ENCODE peak calls at places on chromosomes 6 and 20, in ten cellular contexts. E is OCI-LY7, I is fibroblast of lung, O is upper lobe of right lung, V is epithelial cell of esophagus, D is cardiac muscle cell, Q is HepG2, K is AG04450, P is GM06990, J is MCF 10A. X is an unnamed sample.

GRCh38 chr6:163460307-163460782 is 45.8 kb downstream of the QKI start:
- DNase-seq in E (no peak), I (peak), O (no peak), V (peak), D (no peak), Q (no peak), K (no peak), P (no peak), J (peak), X (peak)

GRCh38 chr6:119224095-119224701 is 125.4 kb downstream of the MAN1A1 start:
- DNase-seq in E (no peak), I (no peak), O (no peak), V (no peak), D (no peak), Q (no peak), K (no peak), P (no peak), J (no peak), X (no peak)

GRCh38 chr20:60961551-60961950 is 290.5 kb upstream of the CDH4 start:
- DNase-seq in E (no peak), I (no peak), O (no peak), V (no peak), D (no peak), Q (no peak), K (no peak), P (no peak), J (no peak), X (no peak)

GRCh38 chr6:92962846-92963245 is 456.5 kb downstream of the EPHA7 start:
- DNase-seq in E (no peak), I (no peak), O (no peak), V (no peak), D (no peak), Q (no peak), K (no peak), P (no peak), J (no peak), X (no peak)

GRCh38 chr6:125835221-125835744 is 44.5 kb downstream of the NCOA7 start:
- DNase-seq in E (no peak), I (peak), O (no peak), V (peak), D (no peak), Q (no peak), K (no peak), P (no peak), J (no peak), X (no peak)

GRCh38 chr6:36374194-36374593 is 13.3 kb downstream of the ETV7 start:
- DNase-seq in E (no peak), I (no peak), O (no peak), V (no peak), D (no peak), Q (no peak), K (no peak), P (no peak), J (no peak), X (no peak)

GRCh38 chr6:42177514-42178364 is 4.6 kb downstream of the GUCA1A start:
- DNase-seq in E (no peak), I (no peak), O (no peak), V (no peak), D (peak), Q (no peak), K (no peak), P (no peak), J (no peak), X (no peak)

GRCh38 chr6:108592371-108593337 is 31.9 kb downstream of the FOXO3 start:
- DNase-seq in E (peak), I (peak), O (no peak), V (peak), D (no peak), Q (no peak), K (no peak), P (peak), J (peak), X (no peak)

GRCh38 chr6:116060572-116061283 is at the start of gene FRK:
- DNase-seq in E (no peak), I (no peak), O (no peak), V (peak), D (no peak), Q (peak), K (no peak), P (no peak), J (peak), X (peak)

GRCh38 chr20:57237006-57237953 is 29.2 kb downstream of the BMP7 start:
- DNase-seq in E (no peak), I (peak), O (no peak), V (no peak), D (no peak), Q (no peak), K (no peak), P (no peak), J (no peak), X (no peak)

GRCh38 chr20:36167826-36168634 is 13.5 kb downstream of the EPB41L1 start:
- DNase-seq in E (no peak), I (peak), O (no peak), V (peak), D (no peak), Q (no peak), K (no peak), P (no peak), J (peak), X (peak)

GRCh38 chr20:25739615-25740320 is 43.1 kb upstream of the ZNF337 start:
- DNase-seq in E (no peak), I (peak), O (no peak), V (peak), D (no peak), Q (no peak), K (no peak), P (no peak), J (peak), X (peak)

GRCh38 chr20:21147593-21147992 is 21.7 kb downstream of the KIZ start:
- DNase-seq in E (no peak), I (no peak), O (no peak), V (peak), D (no peak), Q (no peak), K (no peak), P (no peak), J (peak), X (peak)

GRCh38 chr20:48613926-48614325 is 213.9 kb downstream of the PREX1 start:
- DNase-seq in E (no peak), I (no peak), O (peak), V (no peak), D (no peak), Q (no peak), K (no peak), P (no peak), J (no peak), X (no peak)

GRCh38 chr20:30922129-30922528 is 335.3 kb upstream of the DEFB115 start:
- DNase-seq in E (no peak), I (no peak), O (peak), V (no peak), D (no peak), Q (no peak), K (no peak), P (no peak), J (no peak), X (no peak)

GRCh38 chr6:105990151-105990550 is 96.0 kb upstream of the PRDM1 start:
- DNase-seq in E (no peak), I (no peak), O (no peak), V (peak), D (no peak), Q (no peak), K (no peak), P (no peak), J (no peak), X (no peak)

GRCh38 chr6:137829641-137830083 is 37.4 kb upstream of the TNFAIP3 start:
- DNase-seq in E (no peak), I (peak), O (no peak), V (peak), D (no peak), Q (no peak), K (no peak), P (no peak), J (peak), X (peak)

GRCh38 chr6:118789419-118789818 is 104.5 kb upstream of the ASF1A start:
- DNase-seq in E (no peak), I (no peak), O (no peak), V (no peak), D (no peak), Q (no peak), K (no peak), P (no peak), J (no peak), X (no peak)

GRCh38 chr6:142028527-142028926 is 104.2 kb upstream of the GJE1 start:
- DNase-seq in E (no peak), I (no peak), O (no peak), V (no peak), D (no peak), Q (no peak), K (no peak), P (no peak), J (no peak), X (no peak)

GRCh38 chr6:70412797-70413113 is 553 bp upstream of the FAM135A start:
- DNase-seq in E (no peak), I (no peak), O (no peak), V (no peak), D (no peak), Q (no peak), K (no peak), P (no peak), J (no peak), X (no peak)

GRCh38 chr20:52303281-52303950 is 111.8 kb upstream of the ZFP64 start:
- DNase-seq in E (no peak), I (no peak), O (no peak), V (no peak), D (no peak), Q (no peak), K (no peak), P (no peak), J (no peak), X (no peak)

GRCh38 chr6:129102741-129103140 is 219.8 kb downstream of the LAMA2 start:
- DNase-seq in E (no peak), I (peak), O (no peak), V (no peak), D (no peak), Q (no peak), K (no peak), P (no peak), J (no peak), X (no peak)

GRCh38 chr6:160177220-160177619 is 55.6 kb downstream of the SLC22A1 start:
- DNase-seq in E (no peak), I (no peak), O (no peak), V (no peak), D (no peak), Q (no peak), K (no peak), P (no peak), J (no peak), X (peak)

GRCh38 chr6:18161437-18161836 is 6.2 kb downstream of the KDM1B start:
- DNase-seq in E (no peak), I (no peak), O (no peak), V (peak), D (no peak), Q (no peak), K (no peak), P (no peak), J (peak), X (no peak)

GRCh38 chr6:30171677-30172471 is 8.5 kb downstream of the TRIM15 start:
- DNase-seq in E (peak), I (peak), O (peak), V (no peak), D (peak), Q (no peak), K (no peak), P (no peak), J (no peak), X (no peak)

GRCh38 chr6:125237764-125238163 is 64.0 kb downstream of the HDDC2 start:
- DNase-seq in E (no peak), I (no peak), O (no peak), V (no peak), D (no peak), Q (no peak), K (no peak), P (no peak), J (no peak), X (no peak)

GRCh38 chr6:52570291-52570700 is 6.6 kb downstream of the TRAM2 start:
- DNase-seq in E (no peak), I (peak), O (no peak), V (no peak), D (no peak), Q (no peak), K (no peak), P (no peak), J (no peak), X (no peak)

GRCh38 chr6:142478117-142478516 is 176.3 kb downstream of the ADGRG6 start:
- DNase-seq in E (peak), I (peak), O (no peak), V (peak), D (no peak), Q (peak), K (no peak), P (no peak), J (peak), X (peak)

GRCh38 chr6:105087571-105088211 is 92.1 kb downstream of the POPDC3 start:
- DNase-seq in E (peak), I (peak), O (no peak), V (peak), D (peak), Q (peak), K (peak), P (no peak), J (peak), X (peak)

GRCh38 chr6:27668442-27669275 is 195.8 kb upstream of the ZNF184 start:
- DNase-seq in E (peak), I (peak), O (no peak), V (peak), D (peak), Q (peak), K (no peak), P (peak), J (peak), X (no peak)

GRCh38 chr20:33433465-33433864 is 10.1 kb downstream of the SNTA1 start:
- DNase-seq in E (no peak), I (no peak), O (peak), V (no peak), D (no peak), Q (no peak), K (no peak), P (no peak), J (no peak), X (no peak)

GRCh38 chr6:149924933-149925252 is 2.0 kb upstream of the RAET1G start:
- DNase-seq in E (no peak), I (no peak), O (peak), V (no peak), D (no peak), Q (no peak), K (no peak), P (no peak), J (no peak), X (no peak)

GRCh38 chr6:7042654-7043545 is 64.9 kb upstream of the RREB1 start:
- DNase-seq in E (no peak), I (no peak), O (no peak), V (no peak), D (peak), Q (peak), K (no peak), P (no peak), J (no peak), X (no peak)

GRCh38 chr20:32773214-32773613 is 11.0 kb downstream of the DNMT3B start:
- DNase-seq in E (no peak), I (no peak), O (no peak), V (no peak), D (no peak), Q (no peak), K (no peak), P (no peak), J (no peak), X (no peak)

GRCh38 chr20:50651676-50652075 is 39.7 kb downstream of the RIPOR3 start:
- DNase-seq in E (no peak), I (no peak), O (no peak), V (no peak), D (no peak), Q (no peak), K (no peak), P (no peak), J (no peak), X (no peak)

GRCh38 chr6:64249129-64249528 is 613.5 kb downstream of the PHF3 start:
- DNase-seq in E (no peak), I (peak), O (no peak), V (peak), D (no peak), Q (peak), K (no peak), P (no peak), J (no peak), X (no peak)
- TF ChIP-seq CTCF in E (no peak), I (no peak), O (no peak), V (no peak), D (no peak), Q (no peak), K (no peak), P (no peak), J (no peak), X (no peak)

GRCh38 chr20:4087923-4088322 is 72.6 kb upstream of the RNF24 start:
- DNase-seq in E (no peak), I (peak), O (no peak), V (peak), D (no peak), Q (no peak), K (no peak), P (no peak), J (no peak), X (peak)

GRCh38 chr20:4092136-4092479 is 76.8 kb upstream of the RNF24 start:
- DNase-seq in E (no peak), I (no peak), O (no peak), V (no peak), D (no peak), Q (no peak), K (no peak), P (no peak), J (no peak), X (no peak)

GRCh38 chr20:4088766-4089165 is 73.4 kb upstream of the RNF24 start:
- DNase-seq in E (no peak), I (no peak), O (no peak), V (no peak), D (no peak), Q (no peak), K (no peak), P (no peak), J (no peak), X (no peak)

GRCh38 chr20:4091332-4092135 is 76.2 kb upstream of the RNF24 start:
- DNase-seq in E (peak), I (peak), O (peak), V (peak), D (peak), Q (peak), K (peak), P (no peak), J (peak), X (peak)

DNA sequence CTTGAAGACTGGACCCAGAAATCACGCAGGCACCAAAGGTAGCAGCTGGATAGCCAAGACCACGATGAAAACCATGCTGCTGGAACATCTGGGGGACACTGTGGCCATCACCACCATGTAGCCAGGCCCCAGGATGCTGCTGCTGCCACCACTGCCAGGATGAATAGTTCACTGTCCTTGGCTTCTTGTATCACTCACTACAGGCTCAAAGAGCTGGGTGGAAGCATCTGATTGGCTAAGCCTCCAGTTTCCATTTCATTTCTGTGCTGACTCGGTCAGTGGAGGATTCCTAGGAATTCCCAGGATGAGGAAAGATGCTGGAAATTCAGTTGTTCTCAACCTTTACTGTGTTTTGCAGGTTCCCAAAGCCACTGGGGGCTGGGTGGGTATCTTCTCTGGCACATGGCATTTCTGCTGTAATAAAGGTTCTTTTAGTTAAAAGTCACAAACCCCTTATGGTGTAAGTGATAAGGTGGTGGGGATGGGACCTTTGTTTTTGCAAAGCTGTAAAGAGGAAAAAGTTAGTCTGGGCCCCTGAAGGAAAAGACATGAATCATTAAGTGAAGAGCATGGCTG is 75.5 kb upstream of the RNF24 start:
- DNase-seq in E (no peak), I (peak), O (no peak), V (peak), D (no peak), Q (peak), K (peak), P (no peak), J (no peak), X (no peak)
- TF ChIP-seq CTCF in E (no peak), I (no peak), O (no peak), V (no peak), D (no peak), Q (no peak), K (no peak), P (no peak), J (no peak), X (no peak)

DNA sequence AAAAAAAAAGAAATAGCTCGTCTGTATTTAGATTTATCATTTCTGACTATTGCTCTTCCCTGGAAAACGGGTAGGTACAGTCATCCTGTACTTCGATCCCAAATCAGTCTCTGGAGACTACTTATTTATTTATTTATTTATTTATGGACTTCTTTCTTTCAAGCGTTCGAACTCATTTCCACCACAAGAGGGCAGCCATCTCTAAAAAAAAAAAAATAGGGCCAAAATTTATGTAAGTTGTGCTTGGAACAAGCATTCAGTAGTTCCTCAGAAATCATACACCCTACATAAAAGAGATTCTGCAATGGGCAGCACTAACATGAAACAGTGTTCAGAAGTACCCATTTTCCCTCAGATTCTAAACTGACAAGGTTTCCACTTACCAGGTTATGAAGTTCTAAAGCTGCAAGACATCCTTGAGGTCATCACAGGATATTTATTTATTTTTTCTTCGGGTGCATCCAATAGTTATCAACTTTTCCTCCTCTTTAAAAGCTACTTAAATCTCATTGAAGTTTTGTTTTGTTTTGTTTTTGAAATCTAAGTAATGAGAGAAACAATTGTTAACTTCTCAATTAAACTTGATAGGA is 1.9 kb upstream of the BMP2 start:
- DNase-seq in E (peak), I (peak), O (no peak), V (peak), D (peak), Q (peak), K (peak), P (no peak), J (peak), X (peak)
- TF ChIP-seq CTCF in E (peak), I (peak), O (peak), V (peak), D (peak), Q (peak), K (peak), P (peak), J (peak), X (peak)

GRCh38 chr6:44725070-44725469 is 337.6 kb downstream of the CDC5L start:
- DNase-seq in E (no peak), I (peak), O (no peak), V (peak), D (no peak), Q (no peak), K (no peak), P (no peak), J (no peak), X (no peak)
- TF ChIP-seq CTCF in E (no peak), I (no peak), O (no peak), V (no peak), D (no peak), Q (peak), K (no peak), P (no peak), J (no peak), X (no peak)

GRCh38 chr20:10404023-10404628 is 29.9 kb downstream of the MKKS start:
- DNase-seq in E (no peak), I (no peak), O (no peak), V (no peak), D (no peak), Q (no peak), K (no peak), P (no peak), J (no peak), X (no peak)

GRCh38 chr20:10402938-10403593 is 31.0 kb downstream of the MKKS start:
- DNase-seq in E (no peak), I (no peak), O (no peak), V (no peak), D (no peak), Q (no peak), K (no peak), P (no peak), J (no peak), X (no peak)

GRCh38 chr20:10408427-10408826 is 25.6 kb downstream of the MKKS start:
- DNase-seq in E (no peak), I (no peak), O (no peak), V (no peak), D (no peak), Q (no peak), K (no peak), P (no peak), J (no peak), X (no peak)

DNA sequence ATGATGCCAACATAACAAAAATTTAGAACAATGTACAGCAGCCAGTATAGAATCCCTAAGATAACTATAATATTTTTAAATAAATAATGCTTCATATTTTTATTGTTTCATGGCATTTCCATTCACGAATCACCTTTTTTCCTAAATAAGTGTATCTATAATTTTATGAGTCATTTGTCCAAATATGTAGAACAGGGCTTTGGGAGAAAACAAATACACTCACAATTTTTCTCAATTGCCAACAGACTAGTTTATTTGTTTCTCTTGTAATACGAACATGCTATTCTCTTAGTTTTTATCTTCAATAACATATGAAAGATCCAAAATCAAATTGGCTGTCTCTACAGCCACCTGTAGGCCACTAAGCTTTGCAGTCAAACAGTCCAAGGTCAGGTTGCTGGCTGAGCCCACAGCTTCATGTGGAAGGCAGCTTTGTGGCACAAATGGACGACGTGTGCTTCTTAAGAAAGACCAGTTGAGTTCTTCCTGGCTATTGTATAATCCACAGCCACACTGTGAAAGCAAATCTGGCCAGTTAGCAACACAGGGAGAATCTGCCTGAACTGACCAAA is 29.0 kb downstream of the MKKS start:
- DNase-seq in E (no peak), I (no peak), O (no peak), V (no peak), D (no peak), Q (no peak), K (no peak), P (no peak), J (no peak), X (no peak)
- TF ChIP-seq CTCF in E (no peak), I (no peak), O (no peak), V (no peak), D (no peak), Q (peak), K (no peak), P (no peak), J (no peak), X (no peak)

X was measured in RWPE1.